ENCODE peak calls at places on chromosomes 13 and 19, in seven cellular contexts. S is K562, O is IMR-90, N is HCT116, H is HepG2, Z is A549, E is GM12878. Y is an unnamed sample.

GRCh38 chr19:57672466-57672865 is 3.7 kb downstream of the ZSCAN4 start:
- DNase-seq in S (no peak), O (no peak), N (no peak), H (no peak), Z (no peak), E (no peak), Y (no peak)

GRCh38 chr19:47005873-47006272 is 13.8 kb upstream of the NPAS1 start:
- DNase-seq in S (peak), O (no peak), N (peak), H (peak), Z (peak), E (no peak), Y (no peak)

GRCh38 chr13:86792153-86792651 is 879.0 kb upstream of the SLITRK5 start:
- DNase-seq in S (no peak), O (no peak), N (no peak), H (no peak), Z (no peak), E (no peak), Y (no peak)

GRCh38 chr19:13033819-13034611 is 38.7 kb downstream of the NFIX start:
- DNase-seq in S (peak), O (peak), N (peak), H (peak), Z (peak), E (no peak), Y (no peak)

GRCh38 chr19:29667941-29668340 is 2.7 kb downstream of the PLEKHF1 start:
- DNase-seq in S (peak), O (no peak), N (no peak), H (no peak), Z (no peak), E (no peak), Y (no peak)

GRCh38 chr13:84191199-84191598 is 308.9 kb upstream of the SLITRK1 start:
- DNase-seq in S (no peak), O (no peak), N (no peak), H (no peak), Z (no peak), E (no peak), Y (no peak)

GRCh38 chr13:86355301-86355700 is 556.1 kb upstream of the SLITRK6 start:
- DNase-seq in S (no peak), O (no peak), N (no peak), H (no peak), Z (no peak), E (no peak), Y (no peak)

GRCh38 chr13:50646070-50646469 is 197.4 kb downstream of the DLEU7 start:
- DNase-seq in S (no peak), O (no peak), N (no peak), H (no peak), Z (no peak), E (no peak), Y (no peak)

GRCh38 chr19:12778020-12778904 is 2.9 kb upstream of the HOOK2 start:
- DNase-seq in S (no peak), O (peak), N (no peak), H (no peak), Z (peak), E (no peak), Y (peak)

GRCh38 chr19:8610041-8610927 is at the start of gene ADAMTS10:
- DNase-seq in S (peak), O (peak), N (no peak), H (no peak), Z (no peak), E (no peak), Y (no peak)

GRCh38 chr13:49124693-49125304 is 95.3 kb upstream of the MLNR start:
- DNase-seq in S (no peak), O (no peak), N (no peak), H (no peak), Z (no peak), E (no peak), Y (no peak)

GRCh38 chr13:26816876-26817275 is 56.3 kb upstream of the GPR12 start:
- DNase-seq in S (no peak), O (no peak), N (no peak), H (no peak), Z (no peak), E (no peak), Y (no peak)

GRCh38 chr13:99386911-99387788 is 80.0 kb upstream of the GPR183 start:
- DNase-seq in S (peak), O (no peak), N (peak), H (peak), Z (peak), E (peak), Y (peak)

GRCh38 chr19:46859637-46860124 is 1.1 kb upstream of the ARHGAP35 start:
- DNase-seq in S (peak), O (peak), N (no peak), H (peak), Z (peak), E (no peak), Y (no peak)

GRCh38 chr13:45932172-45932571 is 80.6 kb upstream of the SIAH3 start:
- DNase-seq in S (no peak), O (no peak), N (no peak), H (no peak), Z (no peak), E (no peak), Y (no peak)

GRCh38 chr19:55678121-55678671 is 3.2 kb downstream of the EPN1 start:
- DNase-seq in S (no peak), O (no peak), N (no peak), H (no peak), Z (no peak), E (peak), Y (no peak)

GRCh38 chr13:73816702-73817101 is 317.5 kb downstream of the KLF12 start:
- DNase-seq in S (no peak), O (no peak), N (peak), H (no peak), Z (no peak), E (no peak), Y (no peak)

GRCh38 chr19:47631681-47632446 is 22.9 kb downstream of the BICRA start:
- DNase-seq in S (no peak), O (no peak), N (no peak), H (no peak), Z (no peak), E (no peak), Y (no peak)

GRCh38 chr19:11673608-11674041 is 65.1 kb downstream of the ZNF823 start:
- DNase-seq in S (peak), O (peak), N (no peak), H (peak), Z (peak), E (no peak), Y (peak)

DNA sequence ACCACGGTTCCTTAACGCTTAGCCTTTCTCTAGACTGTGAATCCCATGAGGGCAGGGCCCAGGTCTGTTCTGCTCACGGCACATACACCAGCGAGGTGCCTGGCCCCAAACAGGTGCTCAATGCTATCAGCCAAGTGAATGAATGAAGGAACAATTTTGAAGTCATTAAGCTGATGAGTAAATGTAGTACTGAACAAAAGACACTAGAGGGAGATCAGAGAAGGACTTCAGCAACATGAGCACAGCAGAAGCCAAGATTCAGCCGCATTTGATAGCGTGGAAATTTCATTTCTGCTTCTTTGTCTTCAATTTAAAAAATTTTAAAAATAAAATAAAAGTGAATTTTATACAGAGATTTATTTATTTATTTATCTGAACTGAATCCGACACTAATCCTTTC is 20.1 kb upstream of the MYO16 start:
- DNase-seq in S (no peak), O (peak), N (peak), H (no peak), Z (peak), E (no peak), Y (no peak)
- TF ChIP-seq CEBPB in S (no peak), O (no peak), N (no peak), H (no peak), Z (no peak), E (no peak), Y (no peak)

GRCh38 chr13:52127378-52127777 is 1.5 kb downstream of the NEK5 start:
- DNase-seq in S (no peak), O (no peak), N (no peak), H (no peak), Z (no peak), E (no peak), Y (no peak)

GRCh38 chr13:52125547-52125946 is 3.3 kb downstream of the NEK5 start:
- DNase-seq in S (peak), O (no peak), N (no peak), H (no peak), Z (no peak), E (no peak), Y (no peak)

GRCh38 chr13:52127783-52128702 is 830 bp downstream of the NEK5 start:
- DNase-seq in S (peak), O (peak), N (peak), H (peak), Z (peak), E (peak), Y (peak)

GRCh38 chr13:52130641-52131040 is 1.8 kb upstream of the NEK5 start:
- DNase-seq in S (no peak), O (no peak), N (no peak), H (no peak), Z (no peak), E (no peak), Y (no peak)

GRCh38 chr13:52128714-52129700 is at the start of gene NEK5:
- DNase-seq in S (peak), O (peak), N (peak), H (peak), Z (peak), E (no peak), Y (peak)
- TF ChIP-seq CEBPB in S (no peak), O (no peak), N (no peak), H (no peak), Z (no peak), E (no peak), Y (no peak)

DNA sequence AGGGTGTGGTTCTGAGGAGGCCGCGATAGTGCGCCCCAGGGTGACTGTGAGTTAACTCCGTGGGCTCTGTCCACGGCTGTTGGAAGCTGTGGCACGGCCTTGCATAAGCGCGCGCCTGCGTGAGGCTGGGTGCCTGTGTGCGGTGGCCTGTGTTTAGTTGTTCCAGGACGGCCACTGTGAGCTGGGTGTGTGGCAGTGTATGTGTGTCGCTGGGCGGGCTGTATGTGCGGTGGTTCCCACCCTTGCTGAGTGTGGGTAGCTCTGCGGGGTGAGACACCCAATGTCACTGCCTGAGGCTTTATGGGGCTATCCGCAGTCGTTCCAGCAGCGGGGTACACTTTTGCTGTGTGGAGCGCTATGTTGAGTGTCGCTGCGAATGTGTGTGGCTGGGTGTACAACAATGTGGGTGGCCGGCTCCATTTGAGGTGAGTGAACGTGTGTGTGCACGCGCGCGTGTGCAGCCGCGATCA is 438 bp upstream of the SSBP4 start:
- DNase-seq in S (peak), O (no peak), N (no peak), H (no peak), Z (no peak), E (no peak), Y (no peak)
- TF ChIP-seq CEBPB in S (no peak), O (no peak), N (no peak), H (no peak), Z (no peak), E (no peak), Y (no peak)

GRCh38 chr19:43872547-43873336 is 45.6 kb downstream of the ZNF283 start:
- DNase-seq in S (no peak), O (no peak), N (peak), H (no peak), Z (peak), E (no peak), Y (no peak)
- TF ChIP-seq CEBPB in S (no peak), O (no peak), N (no peak), H (no peak), Z (no peak), E (no peak), Y (no peak)

Y was measured in H1.